ENCODE peak calls at places on chromosomes 5 and 9, in six cellular contexts. One of them, this sample, is unnamed.

GRCh38 chr5:59317772-59318205 is 575.7 kb downstream of the PDE4D start:
- DNase-seq in GM06990: no peak
- DNase-seq in BJ: no peak
- DNase-seq in stimulated activated CD4-positive, alpha-beta T cell treated with anti-CD3 and anti-CD28 coated beads, Interleukin-2, amount 100 ng/mL, for 24 hours: no peak
- DNase-seq in MV-4-11: no peak
- DNase-seq in GM03348: no peak
- DNase-seq in this sample: no peak

GRCh38 chr9:14320272-14321245 is 6.6 kb upstream of the NFIB start:
- DNase-seq in GM03348: peak
- DNase-seq in MV-4-11: no peak
- DNase-seq in BJ: peak
- DNase-seq in stimulated activated CD4-positive, alpha-beta T cell treated with anti-CD3 and anti-CD28 coated beads, Interleukin-2, amount 100 ng/mL, for 24 hours: no peak
- DNase-seq in GM06990: no peak
- DNase-seq in this sample: peak

GRCh38 chr5:145629047-145629446 is 206.1 kb downstream of the PRELID2 start:
- DNase-seq in GM03348: no peak
- DNase-seq in MV-4-11: no peak
- DNase-seq in stimulated activated CD4-positive, alpha-beta T cell treated with anti-CD3 and anti-CD28 coated beads, Interleukin-2, amount 100 ng/mL, for 24 hours: no peak
- DNase-seq in GM06990: no peak
- DNase-seq in BJ: no peak
- DNase-seq in this sample: no peak

GRCh38 chr9:89996717-89997116 is 391.9 kb downstream of the GADD45G start:
- DNase-seq in MV-4-11: peak
- DNase-seq in stimulated activated CD4-positive, alpha-beta T cell treated with anti-CD3 and anti-CD28 coated beads, Interleukin-2, amount 100 ng/mL, for 24 hours: peak
- DNase-seq in GM06990: no peak
- DNase-seq in BJ: no peak
- DNase-seq in GM03348: no peak
- DNase-seq in this sample: no peak

GRCh38 chr9:137073992-137074399 is 3.3 kb upstream of the UAP1L1 start:
- DNase-seq in GM06990: no peak
- DNase-seq in MV-4-11: no peak
- DNase-seq in stimulated activated CD4-positive, alpha-beta T cell treated with anti-CD3 and anti-CD28 coated beads, Interleukin-2, amount 100 ng/mL, for 24 hours: no peak
- DNase-seq in BJ: no peak
- DNase-seq in GM03348: no peak
- DNase-seq in this sample: no peak

GRCh38 chr9:121929893-121930875 is 162.9 kb downstream of the TTLL11 start:
- DNase-seq in MV-4-11: no peak
- DNase-seq in GM03348: no peak
- DNase-seq in BJ: no peak
- DNase-seq in GM06990: no peak
- DNase-seq in stimulated activated CD4-positive, alpha-beta T cell treated with anti-CD3 and anti-CD28 coated beads, Interleukin-2, amount 100 ng/mL, for 24 hours: no peak
- DNase-seq in this sample: peak

GRCh38 chr5:143398451-143399237 is 4.8 kb downstream of the NR3C1 start:
- DNase-seq in BJ: no peak
- DNase-seq in GM03348: no peak
- DNase-seq in GM06990: no peak
- DNase-seq in MV-4-11: no peak
- DNase-seq in stimulated activated CD4-positive, alpha-beta T cell treated with anti-CD3 and anti-CD28 coated beads, Interleukin-2, amount 100 ng/mL, for 24 hours: no peak
- DNase-seq in this sample: peak

GRCh38 chr5:138495351-138495750 is 30.1 kb downstream of the EGR1 start:
- DNase-seq in BJ: no peak
- DNase-seq in GM06990: no peak
- DNase-seq in GM03348: no peak
- DNase-seq in MV-4-11: no peak
- DNase-seq in stimulated activated CD4-positive, alpha-beta T cell treated with anti-CD3 and anti-CD28 coated beads, Interleukin-2, amount 100 ng/mL, for 24 hours: no peak
- DNase-seq in this sample: no peak

GRCh38 chr9:132422574-132422973 is 12.6 kb downstream of the CFAP77 start:
- DNase-seq in GM06990: no peak
- DNase-seq in GM03348: no peak
- DNase-seq in MV-4-11: no peak
- DNase-seq in BJ: no peak
- DNase-seq in stimulated activated CD4-positive, alpha-beta T cell treated with anti-CD3 and anti-CD28 coated beads, Interleukin-2, amount 100 ng/mL, for 24 hours: no peak
- DNase-seq in this sample: no peak

This sample was measured in Karpas-422.